ENCODE peak calls at places on chromosomes 7 and 10, in six cellular contexts. X is caudate nucleus, Q is neural progenitor cell, E is NCI-H510A, M is amniotic stem cell, R is GM19239. P is an unnamed sample.
A peak's percentile ranks its signal among the peaks of the same experiment; 100 is the strongest.

GRCh38 chr10:49650724-49651034 is 28.8 kb upstream of the C10orf53 start:
- DNase-seq in Q (no peak), M (no peak), X (no peak), E (no peak), R (no peak), P (no peak)

GRCh38 chr7:14600766-14601367 is 301.7 kb downstream of the DGKB start:
- DNase-seq in Q (no peak), X (no peak), R (no peak), E (no peak), M (no peak), P (no peak)

GRCh38 chr7:108112683-108113082 is 17.5 kb downstream of the LAMB4 start:
- DNase-seq in R (no peak), Q (no peak), X (no peak), M (no peak), E (no peak), P (no peak)

GRCh38 chr7:95878677-95879076 is 106.3 kb downstream of the DYNC1I1 start:
- DNase-seq in R (no peak), E (no peak), X (no peak), M (no peak), Q (no peak), P (no peak)

GRCh38 chr10:29199344-29199743 is 89.5 kb upstream of the LYZL1 start:
- DNase-seq in R (no peak), Q (peak; percentile 40), M (no peak), X (no peak), E (no peak), P (no peak)

GRCh38 chr10:79123547-79123963 is 54.8 kb downstream of the ZMIZ1 start:
- DNase-seq in E (no peak), Q (no peak), R (no peak), M (no peak), X (no peak), P (no peak)

GRCh38 chr10:6049031-6049400 is 13.2 kb downstream of the IL2RA start:
- DNase-seq in Q (no peak), M (no peak), E (no peak), R (no peak), X (no peak), P (no peak)

GRCh38 chr10:68095176-68095575 is 14.1 kb upstream of the MYPN start:
- DNase-seq in Q (no peak), M (no peak), R (no peak), X (no peak), E (no peak), P (no peak)

GRCh38 chr10:43225787-43226153 is 41.1 kb downstream of the RASGEF1A start:
- DNase-seq in Q (no peak), X (peak; percentile 24), R (no peak), M (no peak), E (no peak), P (no peak)

GRCh38 chr10:131087464-131088215 is 223.9 kb downstream of the TCERG1L start:
- DNase-seq in R (no peak), M (no peak), E (no peak), X (no peak), Q (no peak), P (no peak)

GRCh38 chr10:132904169-132904813 is 38.1 kb downstream of the CFAP46 start:
- DNase-seq in Q (peak; percentile 63), M (no peak), X (no peak), E (no peak), R (peak; percentile 73), P (peak; percentile 9)

GRCh38 chr7:108091461-108091831 is 38.7 kb downstream of the LAMB4 start:
- DNase-seq in X (no peak), M (no peak), R (no peak), E (no peak), Q (no peak), P (no peak)

GRCh38 chr7:146772581-146772980 is 656.0 kb downstream of the CNTNAP2 start:
- DNase-seq in E (no peak), R (no peak), X (no peak), Q (peak; percentile 44), M (no peak), P (no peak)

P was measured in MM.1S.